ENCODE peak calls at places on chromosomes 1 and 21, in four cellular contexts. One of them, this sample, is unnamed.
A peak's percentile ranks its signal among the peaks of the same experiment; 100 is the strongest.

GRCh38 chr1:47709302-47710074 is 271.6 kb downstream of the FOXD2 start:
- DNase-seq in head of caudate nucleus: no peak
- DNase-seq in astrocyte of the spinal cord: no peak
- DNase-seq in WTC11: peak; percentile 67
- DNase-seq in this sample: peak; percentile 85

GRCh38 chr1:230105754-230106625 is 39.0 kb downstream of the GALNT2 start:
- DNase-seq in head of caudate nucleus: no peak
- DNase-seq in astrocyte of the spinal cord: peak; percentile 75
- DNase-seq in WTC11: no peak
- DNase-seq in this sample: no peak

GRCh38 chr1:220300442-220301121 is 28.3 kb upstream of the RAB3GAP2 start:
- DNase-seq in astrocyte of the spinal cord: peak; percentile 88
- DNase-seq in WTC11: no peak
- DNase-seq in head of caudate nucleus: peak; percentile 48
- DNase-seq in this sample: no peak

GRCh38 chr1:157357111-157357510 is 195.2 kb downstream of the FCRL5 start:
- DNase-seq in head of caudate nucleus: no peak
- DNase-seq in astrocyte of the spinal cord: no peak
- DNase-seq in WTC11: no peak
- DNase-seq in this sample: peak; percentile 89

GRCh38 chr1:105260018-105260417 is 1510.3 kb downstream of the AMY1C start:
- DNase-seq in head of caudate nucleus: no peak
- DNase-seq in astrocyte of the spinal cord: no peak
- DNase-seq in WTC11: no peak
- DNase-seq in this sample: no peak

GRCh38 chr21:32520885-32521735 is 64.2 kb downstream of the TCP10L start:
- DNase-seq in WTC11: no peak
- DNase-seq in astrocyte of the spinal cord: peak; percentile 91
- DNase-seq in head of caudate nucleus: peak; percentile 64
- DNase-seq in this sample: no peak

GRCh38 chr1:243946946-243947345 is 96.9 kb upstream of the AKT3 start:
- DNase-seq in WTC11: peak; percentile 65
- DNase-seq in astrocyte of the spinal cord: no peak
- DNase-seq in head of caudate nucleus: peak; percentile 50
- DNase-seq in this sample: peak; percentile 54

GRCh38 chr1:12636098-12636950 is 7.6 kb upstream of the AADACL4 start:
- DNase-seq in astrocyte of the spinal cord: peak; percentile 58
- DNase-seq in WTC11: peak; percentile 40
- DNase-seq in head of caudate nucleus: no peak
- DNase-seq in this sample: no peak

GRCh38 chr1:93820554-93821411 is 58.2 kb downstream of the DNTTIP2 start:
- DNase-seq in head of caudate nucleus: no peak
- DNase-seq in astrocyte of the spinal cord: no peak
- DNase-seq in WTC11: no peak
- DNase-seq in this sample: no peak

GRCh38 chr1:159015440-159015909 is 5.8 kb downstream of the IFI16 start:
- DNase-seq in head of caudate nucleus: peak; percentile 48
- DNase-seq in WTC11: no peak
- DNase-seq in astrocyte of the spinal cord: peak; percentile 82
- DNase-seq in this sample: peak; percentile 16

GRCh38 chr21:39189857-39190604 is 6.8 kb upstream of the PSMG1 start:
- DNase-seq in astrocyte of the spinal cord: peak; percentile 79
- DNase-seq in WTC11: no peak
- DNase-seq in head of caudate nucleus: no peak
- DNase-seq in this sample: no peak

GRCh38 chr1:26134466-26134865 is 22.8 kb downstream of the PDIK1L start:
- DNase-seq in WTC11: no peak
- DNase-seq in astrocyte of the spinal cord: no peak
- DNase-seq in head of caudate nucleus: no peak
- DNase-seq in this sample: no peak

GRCh38 chr1:212013672-212014071 is 21.7 kb downstream of the INTS7 start:
- DNase-seq in astrocyte of the spinal cord: no peak
- DNase-seq in head of caudate nucleus: no peak
- DNase-seq in WTC11: no peak
- DNase-seq in this sample: no peak

GRCh38 chr1:65717815-65718454 is 74.8 kb upstream of the PDE4B start:
- DNase-seq in head of caudate nucleus: peak; percentile 13
- DNase-seq in astrocyte of the spinal cord: peak; percentile 45
- DNase-seq in WTC11: no peak
- DNase-seq in this sample: peak; percentile 10

GRCh38 chr1:212712451-212713303 is 13.0 kb upstream of the BATF3 start:
- DNase-seq in WTC11: no peak
- DNase-seq in astrocyte of the spinal cord: peak; percentile 76
- DNase-seq in head of caudate nucleus: no peak
- DNase-seq in this sample: no peak

GRCh38 chr1:224684920-224685547 is 68.9 kb downstream of the CNIH3 start:
- DNase-seq in WTC11: no peak
- DNase-seq in astrocyte of the spinal cord: no peak
- DNase-seq in head of caudate nucleus: peak; percentile 20
- DNase-seq in this sample: peak; percentile 97